ENCODE peak calls at places on chromosome 9, in six cellular contexts. W is CD8-positive, alpha-beta T cell; R is activated CD4-positive, alpha-beta T cell treated with anti-CD3 and anti-CD28 coated beads, Interleukin-2, amount 50 U/mL, for 1 hour; Z is GM10248; D is mucosa of gallbladder; M is stimulated activated CD8-positive, alpha-beta memory T cell treated with anti-CD3 and anti-CD28 coated beads, Interleukin-12 subunit alpha, Interleukin-12 subunit beta, amount 100 ng/mL, for 4 hours. X is an unnamed sample.
A peak's percentile ranks its signal among the peaks of the same experiment; 100 is the strongest.

GRCh38 chr9:136729144-136729543 is 13.6 kb downstream of the LCN10 start:
- DNase-seq in R (no peak), Z (no peak), M (no peak), D (no peak), W (peak; percentile 10), X (no peak)

GRCh38 chr9:89603629-89604462 is 966 bp upstream of the GADD45G start:
- DNase-seq in R (peak; percentile 12), Z (peak; percentile 56), M (no peak), D (peak; percentile 81), W (peak; percentile 30), X (peak; percentile 84)

GRCh38 chr9:112789493-112789892 is 38.9 kb downstream of the SNX30 start:
- DNase-seq in Z (no peak), R (no peak), W (no peak), M (no peak), D (no peak), X (no peak)

GRCh38 chr9:136511670-136512592 is 29.1 kb upstream of the SEC16A start:
- DNase-seq in M (no peak), D (peak; percentile 68), W (no peak), Z (no peak), R (no peak), X (peak; percentile 77)

GRCh38 chr9:278651-279050 is 64.0 kb downstream of the DOCK8 start:
- DNase-seq in M (no peak), D (no peak), Z (peak; percentile 15), R (peak; percentile 33), W (peak; percentile 50), X (no peak)

GRCh38 chr9:27645166-27645840 is 72.0 kb upstream of the C9orf72 start:
- DNase-seq in M (no peak), R (no peak), Z (no peak), D (no peak), W (peak; percentile 13), X (peak; percentile 55)

GRCh38 chr9:130144703-130145102 is 27.5 kb upstream of the NCS1 start:
- DNase-seq in Z (no peak), D (no peak), R (no peak), M (no peak), W (no peak), X (peak; percentile 78)

GRCh38 chr9:113624721-113625120 is 161.2 kb downstream of the RGS3 start:
- DNase-seq in Z (no peak), R (no peak), W (no peak), D (no peak), M (no peak), X (no peak)

GRCh38 chr9:9914174-9914573 is 698.6 kb downstream of the PTPRD start:
- DNase-seq in R (no peak), D (no peak), W (no peak), Z (no peak), M (no peak), X (no peak)

GRCh38 chr9:92964981-92965758 is 17.8 kb downstream of the FGD3 start:
- DNase-seq in R (peak; percentile 31), D (no peak), W (peak; percentile 33), Z (no peak), M (no peak), X (no peak)

GRCh38 chr9:137611623-137612609 is 6.4 kb downstream of the ARRDC1 start:
- DNase-seq in M (no peak), D (peak; percentile 94), W (peak; percentile 33), R (peak; percentile 19), Z (no peak), X (peak; percentile 55)

GRCh38 chr9:136950656-136951030 is 1.4 kb upstream of the LCN12 start:
- DNase-seq in M (no peak), D (no peak), W (no peak), R (no peak), Z (no peak), X (peak; percentile 72)

GRCh38 chr9:79657891-79658290 is 86.1 kb downstream of the TLE4 start:
- DNase-seq in D (no peak), R (no peak), Z (no peak), W (no peak), M (no peak), X (no peak)

GRCh38 chr9:124595743-124596142 is 88.5 kb upstream of the NR5A1 start:
- DNase-seq in M (no peak), R (no peak), D (no peak), W (no peak), Z (no peak), X (peak; percentile 72)

GRCh38 chr9:125255781-125256391 is 5.7 kb upstream of the GAPVD1 start:
- DNase-seq in Z (no peak), M (no peak), R (no peak), W (no peak), D (no peak), X (no peak)

GRCh38 chr9:83956288-83957028 is 23.6 kb downstream of the HNRNPK start:
- DNase-seq in R (peak; percentile 40), W (peak; percentile 61), D (peak; percentile 71), Z (peak; percentile 76), M (peak; percentile 36), X (peak; percentile 97)

GRCh38 chr9:137445275-137445807 is 4.2 kb upstream of the ENTPD8 start:
- DNase-seq in M (peak; percentile 64), D (peak; percentile 85), R (peak; percentile 87), Z (peak; percentile 87), W (peak; percentile 84), X (peak; percentile 75)

GRCh38 chr9:129278391-129279237 is 100.6 kb upstream of the IER5L start:
- DNase-seq in M (no peak), R (no peak), Z (no peak), W (no peak), D (peak; percentile 52), X (peak; percentile 46)

GRCh38 chr9:37337301-37337905 is 85.1 kb upstream of the GRHPR start:
- DNase-seq in R (no peak), M (no peak), W (no peak), D (no peak), Z (no peak), X (no peak)

GRCh38 chr9:121285835-121286687 is 18.1 kb downstream of the GSN start:
- DNase-seq in D (peak; percentile 65), M (no peak), W (no peak), R (no peak), Z (no peak), X (no peak)

GRCh38 chr9:2096376-2096970 is 81.3 kb downstream of the SMARCA2 start:
- DNase-seq in R (no peak), M (no peak), W (no peak), D (no peak), Z (no peak), X (no peak)

GRCh38 chr9:69243116-69243515 is 69.0 kb downstream of the TJP2 start:
- DNase-seq in W (no peak), M (no peak), D (no peak), Z (no peak), R (no peak), X (no peak)

GRCh38 chr9:94783928-94784327 is 57.4 kb downstream of the AOPEP start:
- DNase-seq in M (no peak), R (no peak), D (no peak), Z (no peak), W (no peak), X (no peak)

GRCh38 chr9:18124760-18125159 is 349.2 kb upstream of the ADAMTSL1 start:
- DNase-seq in R (no peak), M (no peak), Z (no peak), W (no peak), D (no peak), X (no peak)

GRCh38 chr9:107312651-107313050 is 29.6 kb downstream of the RAD23B start:
- DNase-seq in M (no peak), R (no peak), W (no peak), Z (no peak), D (peak; percentile 18), X (no peak)

GRCh38 chr9:92660266-92660665 is 9.7 kb downstream of the IPPK start:
- DNase-seq in R (no peak), W (no peak), D (no peak), Z (no peak), M (no peak), X (no peak)